ENCODE peak calls at places on chromosome 13, in nine cellular contexts. O is GM04504; S is stimulated activated CD4-positive, alpha-beta T cell treated with anti-CD3 and anti-CD28 coated beads, Interleukin-4, amount 100 ng/mL, for 4 hours; T is NCI-H2107; V is neural crest cell; I is astrocyte of the hippocampus; X is EH; H is aorta; A is testis. N is an unnamed sample.

GRCh38 chr13:50826035-50826434 is 17.5 kb downstream of the DLEU7 start:
- DNase-seq in H (no peak), X (no peak), O (no peak), I (no peak), S (no peak), T (no peak), A (no peak), V (no peak), N (no peak)

GRCh38 chr13:46810440-46810839 is 13.5 kb upstream of the ESD start:
- DNase-seq in I (no peak), O (no peak), S (no peak), A (no peak), V (no peak), H (no peak), T (no peak), X (peak; percentile 25), N (no peak)

GRCh38 chr13:108155185-108156106 is 59.9 kb downstream of the LIG4 start:
- DNase-seq in X (peak; percentile 34), S (peak; percentile 29), V (peak; percentile 65), I (peak; percentile 75), O (peak; percentile 21), T (no peak), A (peak; percentile 80), H (no peak), N (peak; percentile 29)

GRCh38 chr13:65943024-65943423 is 1287.1 kb downstream of the PCDH9 start:
- DNase-seq in A (peak; percentile 43), H (no peak), T (no peak), X (peak; percentile 49), O (no peak), V (no peak), S (no peak), I (peak; percentile 26), N (no peak)

GRCh38 chr13:30422056-30422914 is at the start of gene UBE2L5:
- DNase-seq in O (peak; percentile 54), H (peak; percentile 92), V (peak; percentile 62), S (peak; percentile 44), I (peak; percentile 86), X (peak; percentile 83), A (peak; percentile 83), T (no peak), N (peak; percentile 89)

GRCh38 chr13:21231426-21231945 is 55.0 kb downstream of the MRPL57 start:
- DNase-seq in O (no peak), X (peak; percentile 16), H (no peak), V (no peak), T (no peak), I (peak; percentile 20), S (no peak), A (no peak), N (no peak)

GRCh38 chr13:102286326-102286725 is 115.5 kb downstream of the FGF14 start:
- DNase-seq in O (peak; percentile 47), I (peak; percentile 85), S (no peak), V (no peak), A (no peak), X (peak; percentile 52), H (no peak), T (no peak), N (peak; percentile 75)

GRCh38 chr13:40101708-40102359 is 446.4 kb downstream of the COG6 start:
- DNase-seq in S (peak; percentile 30), V (no peak), A (no peak), T (no peak), O (no peak), H (no peak), I (no peak), X (no peak), N (no peak)

GRCh38 chr13:54628383-54628782 is 1599.8 kb downstream of the OLFM4 start:
- DNase-seq in A (no peak), H (no peak), X (no peak), V (no peak), O (no peak), T (no peak), S (no peak), I (no peak), N (no peak)

GRCh38 chr13:42354246-42355117 is 82.5 kb downstream of the AKAP11 start:
- DNase-seq in A (no peak), V (no peak), X (peak; percentile 59), O (no peak), I (peak; percentile 75), T (no peak), H (no peak), S (peak; percentile 60), N (peak; percentile 25)

GRCh38 chr13:99496322-99497142 is 4.7 kb upstream of the TM9SF2 start:
- DNase-seq in S (peak; percentile 73), O (peak; percentile 83), X (peak; percentile 55), A (peak; percentile 94), I (no peak), T (no peak), V (no peak), H (no peak), N (peak; percentile 91)

GRCh38 chr13:40149611-40150283 is 494.3 kb downstream of the COG6 start:
- DNase-seq in V (no peak), O (peak; percentile 48), T (no peak), X (peak; percentile 84), H (no peak), I (peak; percentile 81), S (peak; percentile 41), A (no peak), N (peak; percentile 69)

GRCh38 chr13:77425705-77426104 is 98.8 kb upstream of the MYCBP2 start:
- DNase-seq in T (no peak), A (no peak), X (no peak), I (no peak), O (no peak), H (no peak), S (no peak), V (no peak), N (no peak)

GRCh38 chr13:75173457-75174356 is 308.3 kb downstream of the TBC1D4 start:
- DNase-seq in I (no peak), H (no peak), T (no peak), V (no peak), O (no peak), S (no peak), X (peak; percentile 45), A (no peak), N (no peak)

GRCh38 chr13:110565296-110565695 is 3.8 kb upstream of the RAB20 start:
- DNase-seq in H (no peak), A (no peak), T (no peak), I (peak; percentile 16), X (peak; percentile 9), O (no peak), S (no peak), V (no peak), N (no peak)

N was measured in AG10803.